ENCODE peak calls at places on chromosomes 5 and 9, in five cellular contexts. J is activated gamma-delta T cell; R is EL; N is stimulated activated effector memory CD8-positive, alpha-beta T cell treated with anti-CD3 and anti-CD28 coated beads, Interleukin-12 subunit alpha, Interleukin-12 subunit beta, amount 100 ng/mL, for 72 hours; T is activated naive CD8-positive, alpha-beta T cell treated with anti-CD3 and anti-CD28 coated beads for 36 hours. H is an unnamed sample.
A peak's percentile ranks its signal among the peaks of the same experiment; 100 is the strongest.

GRCh38 chr5:174172104-174172965 is 126.8 kb downstream of the NSG2 start:
- DNase-seq in J (no peak), R (no peak), T (no peak), N (no peak), H (no peak)

GRCh38 chr5:135356522-135357318 is 42.3 kb downstream of the MACROH2A1 start:
- DNase-seq in R (peak; percentile 75), J (no peak), T (no peak), N (no peak), H (no peak)

GRCh38 chr5:171122372-171122771 is 186.7 kb upstream of the TLX3 start:
- DNase-seq in J (no peak), T (no peak), N (no peak), R (peak; percentile 13), H (no peak)

GRCh38 chr9:137402752-137403151 is 20.2 kb downstream of the EXD3 start:
- DNase-seq in J (no peak), R (no peak), N (no peak), T (no peak), H (no peak)

GRCh38 chr5:2158109-2158508 is 275.4 kb upstream of the IRX4 start:
- DNase-seq in R (no peak), N (no peak), T (no peak), J (no peak), H (no peak)

GRCh38 chr9:132670816-132671371 is 630 bp downstream of the GTF3C4 start:
- DNase-seq in R (peak; percentile 56), J (peak; percentile 60), N (no peak), T (peak; percentile 53), H (no peak)

GRCh38 chr9:37032713-37033112 is 1.4 kb downstream of the PAX5 start:
- DNase-seq in T (no peak), N (no peak), R (no peak), J (no peak), H (no peak)

GRCh38 chr9:136016882-136017812 is 56.0 kb upstream of the UBAC1 start:
- DNase-seq in N (no peak), T (no peak), J (no peak), R (no peak), H (no peak)

GRCh38 chr5:53253421-53253871 is 143.9 kb upstream of the MOCS2 start:
- DNase-seq in R (peak; percentile 97), T (no peak), N (no peak), J (no peak), H (no peak)

GRCh38 chr9:121233906-121234901 is 32.5 kb upstream of the RAB14 start:
- DNase-seq in R (peak; percentile 83), T (no peak), J (no peak), N (no peak), H (no peak)

GRCh38 chr5:181163487-181164075 is 16.2 kb downstream of the OR2V2 start:
- DNase-seq in T (no peak), N (no peak), R (no peak), J (no peak), H (no peak)

GRCh38 chr5:78716221-78716620 is 67.6 kb upstream of the LHFPL2 start:
- DNase-seq in T (no peak), R (peak; percentile 57), N (no peak), J (no peak), H (no peak)

GRCh38 chr9:105116047-105116868 is 128.2 kb upstream of the SLC44A1 start:
- DNase-seq in T (no peak), R (no peak), J (no peak), N (no peak), H (no peak)

GRCh38 chr9:98310752-98311392 is 55.4 kb upstream of the TBC1D2 start:
- DNase-seq in N (no peak), R (no peak), T (no peak), J (no peak), H (no peak)

GRCh38 chr5:151014680-151015343 is 5.6 kb upstream of the GPX3 start:
- DNase-seq in R (no peak), N (no peak), T (no peak), J (no peak), H (no peak)

GRCh38 chr5:60652206-60652605 is 47.8 kb downstream of the DEPDC1B start:
- DNase-seq in J (no peak), R (peak; percentile 87), N (no peak), T (no peak), H (no peak)

GRCh38 chr5:134122530-134122929 is 8.0 kb downstream of the TCF7 start:
- DNase-seq in T (no peak), N (no peak), R (no peak), J (peak; percentile 56), H (no peak)

GRCh38 chr9:78559449-78559885 is 262.5 kb downstream of the PSAT1 start:
- DNase-seq in R (peak; percentile 85), N (no peak), J (no peak), T (no peak), H (no peak)

GRCh38 chr9:129111143-129111761 is at the start of gene PTPA:
- DNase-seq in T (peak; percentile 91), N (peak; percentile 72), J (peak; percentile 84), R (peak; percentile 87), H (peak; percentile 70)

GRCh38 chr5:109455598-109456096 is 45.9 kb upstream of the PJA2 start:
- DNase-seq in N (no peak), T (no peak), R (peak; percentile 97), J (no peak), H (no peak)

GRCh38 chr5:92518318-92518913 is 1062.6 kb downstream of the NR2F1-AS1 start:
- DNase-seq in N (no peak), T (peak; percentile 0), J (no peak), R (peak; percentile 58), H (no peak)

GRCh38 chr9:123361086-123361730 is 5.2 kb downstream of the CRB2 start:
- DNase-seq in R (no peak), J (no peak), T (no peak), N (no peak), H (no peak)

GRCh38 chr5:97102010-97102470 is 40.4 kb downstream of the LIX1 start:
- DNase-seq in N (no peak), R (no peak), T (no peak), J (no peak), H (no peak)

GRCh38 chr9:71763752-71764332 is 4.5 kb downstream of the CEMIP2 start:
- DNase-seq in R (peak; percentile 61), J (no peak), N (no peak), T (no peak), H (no peak)

GRCh38 chr9:77602852-77603251 is 45.3 kb downstream of the GNA14 start:
- DNase-seq in J (no peak), R (no peak), N (no peak), T (no peak), H (no peak)

GRCh38 chr5:145949474-145949873 is 13.1 kb downstream of the SH3RF2 start:
- DNase-seq in T (no peak), R (no peak), N (no peak), J (no peak), H (no peak)

GRCh38 chr9:28956111-28956880 is 1383.0 kb upstream of the C9orf72 start:
- DNase-seq in R (no peak), J (no peak), N (no peak), T (no peak), H (no peak)

GRCh38 chr9:115520626-115521025 is 402.7 kb upstream of the TNC start:
- DNase-seq in N (no peak), T (no peak), J (no peak), R (no peak), H (no peak)

GRCh38 chr9:100445161-100445902 is 18.4 kb downstream of the MSANTD3 start:
- DNase-seq in R (no peak), J (no peak), T (no peak), N (no peak), H (no peak)

GRCh38 chr5:113090336-113091106 is 113.9 kb downstream of the DCP2 start:
- DNase-seq in J (no peak), R (peak; percentile 12), T (no peak), N (no peak), H (no peak)

GRCh38 chr5:56575821-56576220 is 239.5 kb upstream of the MAP3K1 start:
- DNase-seq in T (no peak), J (no peak), R (no peak), N (no peak), H (no peak)

GRCh38 chr9:112299514-112299913 is 33.9 kb downstream of the PTBP3 start:
- DNase-seq in J (no peak), R (peak; percentile 43), T (no peak), N (no peak), H (no peak)

GRCh38 chr5:178319541-178320041 is 87.0 kb upstream of the PHYKPL start:
- DNase-seq in R (no peak), N (no peak), T (no peak), J (no peak), H (no peak)

GRCh38 chr5:76657091-76657490 is 33.9 kb upstream of the F2RL2 start:
- DNase-seq in T (no peak), J (no peak), N (no peak), R (no peak), H (no peak)

GRCh38 chr9:99859395-99859980 is 37.8 kb downstream of the NR4A3 start:
- DNase-seq in T (no peak), N (no peak), J (no peak), R (no peak), H (no peak)

GRCh38 chr9:89606049-89606481 is 1.3 kb downstream of the GADD45G start:
- DNase-seq in T (peak; percentile 47), N (no peak), J (peak; percentile 28), R (peak; percentile 78), H (no peak)

H was measured in NCI-H2107.